ENCODE peak calls at places on chromosomes 13 and 19, in six cellular contexts. I is astrocyte of the spinal cord; V is cardiac fibroblast; C is head of caudate nucleus; X is stimulated activated CD8-positive, alpha-beta memory T cell treated with anti-CD3 and anti-CD28 coated beads, Interleukin-4, amount 100 ng/mL, for 1 hour; W is transverse colon. N is an unnamed sample.

GRCh38 chr13:109918179-109918651 is 131.8 kb upstream of the IRS2 start:
- DNase-seq in V (peak), I (no peak), X (no peak), C (no peak), W (no peak), N (no peak)

GRCh38 chr19:16714702-16715294 is 4.8 kb upstream of the NWD1 start:
- DNase-seq in X (peak), I (peak), W (peak), C (peak), V (peak), N (no peak)

GRCh38 chr19:36605101-36605838 is at the start of gene ZNF382:
- DNase-seq in C (peak), W (peak), V (peak), X (peak), I (peak), N (peak)

GRCh38 chr13:59356607-59357006 is 807.1 kb downstream of the DIAPH3 start:
- DNase-seq in V (peak), I (peak), C (no peak), X (no peak), W (peak), N (no peak)

GRCh38 chr19:16207063-16207462 is 9.4 kb downstream of the AP1M1 start:
- DNase-seq in V (no peak), C (no peak), W (no peak), I (no peak), X (no peak), N (no peak)

GRCh38 chr13:112790735-112791641 is 101.2 kb downstream of the ATP11A start:
- DNase-seq in I (no peak), C (no peak), X (no peak), W (no peak), V (peak), N (no peak)

GRCh38 chr19:6423499-6424189 is 967 bp downstream of the KHSRP start:
- DNase-seq in I (peak), X (no peak), C (no peak), V (peak), W (peak), N (no peak)

GRCh38 chr19:16296713-16297112 is 27.9 kb upstream of the KLF2 start:
- DNase-seq in W (no peak), I (no peak), X (no peak), C (no peak), V (no peak), N (no peak)

GRCh38 chr13:50979187-50979586 is 69.6 kb downstream of the RNASEH2B start:
- DNase-seq in V (peak), C (no peak), W (no peak), I (no peak), X (no peak), N (no peak)

GRCh38 chr19:30318936-30319335 is 53.2 kb upstream of the ZNF536 start:
- DNase-seq in I (no peak), X (no peak), C (no peak), W (no peak), V (no peak), N (no peak)

GRCh38 chr13:70407486-70407885 is 299.2 kb upstream of the KLHL1 start:
- DNase-seq in C (no peak), V (no peak), I (peak), W (no peak), X (no peak), N (no peak)

GRCh38 chr19:48837081-48837524 is 812 bp upstream of the HSD17B14 start:
- DNase-seq in X (peak), I (peak), C (peak), V (peak), W (peak), N (peak)

GRCh38 chr19:46412034-46412982 is 1.1 kb downstream of the CCDC8 start:
- DNase-seq in X (no peak), C (no peak), W (no peak), V (no peak), I (no peak), N (no peak)

GRCh38 chr13:98824376-98825160 is 72.1 kb upstream of the SLC15A1 start:
- DNase-seq in I (no peak), C (no peak), V (no peak), W (no peak), X (no peak), N (no peak)

GRCh38 chr13:77872995-77873394 is 45.6 kb downstream of the EDNRB start:
- DNase-seq in C (no peak), I (no peak), X (no peak), W (no peak), V (no peak), N (no peak)

N was measured in cerebellum.